ENCODE peak calls at places on chromosomes 13 and 19, in eight cellular contexts. R is IMR-90, V is BJ, Y is left lung, I is H1, X is AG04449, P is foreskin fibroblast, N is SK-N-SH. C is an unnamed sample.
A peak's percentile ranks its signal among the peaks of the same experiment; 100 is the strongest.

GRCh38 chr19:46761418-46761831 is 15.2 kb upstream of the STRN4 start:
- DNase-seq in R (peak; percentile 79), V (peak; percentile 54), Y (no peak), I (no peak), X (no peak), P (peak; percentile 87), N (no peak), C (peak; percentile 75)

GRCh38 chr13:37392389-37392788 is 206.2 kb downstream of the POSTN start:
- DNase-seq in R (no peak), V (no peak), Y (no peak), I (no peak), X (no peak), P (no peak), N (no peak), C (no peak)

GRCh38 chr19:2561895-2562294 is 86.0 kb downstream of the GADD45B start:
- DNase-seq in R (no peak), V (no peak), Y (peak; percentile 59), I (no peak), X (no peak), P (no peak), N (no peak), C (no peak)

GRCh38 chr19:42412223-42412622 is 15.0 kb downstream of the LIPE start:
- DNase-seq in R (no peak), V (no peak), Y (peak; percentile 37), I (no peak), X (no peak), P (peak; percentile 72), N (peak; percentile 70), C (no peak)

GRCh38 chr19:23183251-23183650 is 66.4 kb downstream of the ZNF730 start:
- DNase-seq in R (no peak), V (no peak), Y (no peak), I (no peak), X (no peak), P (no peak), N (no peak), C (no peak)

GRCh38 chr13:23824355-23824754 is 64.8 kb downstream of the MIPEP start:
- DNase-seq in R (no peak), V (no peak), Y (no peak), I (no peak), X (no peak), P (no peak), N (no peak), C (no peak)

GRCh38 chr19:11342429-11342828 is 3.0 kb upstream of the RAB3D start:
- DNase-seq in R (no peak), V (no peak), Y (no peak), I (no peak), X (no peak), P (no peak), N (no peak), C (no peak)

GRCh38 chr19:2986951-2987491 is 9.7 kb downstream of the TLE6 start:
- DNase-seq in R (no peak), V (no peak), Y (no peak), I (peak; percentile 67), X (no peak), P (no peak), N (peak; percentile 88), C (no peak)

GRCh38 chr13:113835461-113836274 is 28.2 kb downstream of the GAS6 start:
- DNase-seq in R (peak; percentile 79), V (peak; percentile 74), Y (peak; percentile 63), I (no peak), X (no peak), P (peak; percentile 96), N (peak; percentile 56), C (peak; percentile 33)

GRCh38 chr13:77388944-77389616 is 62.2 kb upstream of the MYCBP2 start:
- DNase-seq in R (no peak), V (no peak), Y (no peak), I (no peak), X (no peak), P (no peak), N (no peak), C (no peak)

GRCh38 chr13:109012115-109012514 is 382.7 kb downstream of the MYO16 start:
- DNase-seq in R (no peak), V (no peak), Y (no peak), I (no peak), X (no peak), P (no peak), N (no peak), C (no peak)

GRCh38 chr13:52779028-52779612 is 39.5 kb upstream of the CNMD start:
- DNase-seq in R (no peak), V (no peak), Y (no peak), I (no peak), X (no peak), P (no peak), N (peak; percentile 30), C (no peak)

GRCh38 chr19:10568444-10568825 is 344 bp downstream of the CDKN2D start:
- DNase-seq in R (no peak), V (no peak), Y (no peak), I (peak; percentile 86), X (no peak), P (peak; percentile 57), N (no peak), C (no peak)

GRCh38 chr13:104181526-104182231 is 1115.5 kb upstream of the SLC10A2 start:
- DNase-seq in R (no peak), V (no peak), Y (no peak), I (no peak), X (no peak), P (no peak), N (no peak), C (no peak)

GRCh38 chr19:29714953-29715694 is at the start of gene C19orf12:
- DNase-seq in R (peak; percentile 23), V (no peak), Y (peak; percentile 92), I (peak; percentile 77), X (no peak), P (peak; percentile 73), N (peak; percentile 93), C (peak; percentile 57)

GRCh38 chr13:51158923-51159322 is 47.8 kb upstream of the C13orf42 start:
- DNase-seq in R (no peak), V (no peak), Y (no peak), I (peak; percentile 30), X (no peak), P (peak; percentile 61), N (no peak), C (peak; percentile 24)

GRCh38 chr13:88958821-88959220 is 1287.7 kb downstream of the SLITRK5 start:
- DNase-seq in R (no peak), V (no peak), Y (no peak), I (no peak), X (no peak), P (no peak), N (no peak), C (no peak)

GRCh38 chr19:23305555-23305954 is 55.4 kb upstream of the ZNF724 start:
- DNase-seq in R (no peak), V (no peak), Y (no peak), I (no peak), X (no peak), P (no peak), N (peak; percentile 15), C (no peak)

GRCh38 chr19:55034751-55035150 is 3.3 kb downstream of the GP6 start:
- DNase-seq in R (no peak), V (no peak), Y (no peak), I (no peak), X (no peak), P (no peak), N (no peak), C (no peak)

GRCh38 chr13:94481966-94482365 is 2.5 kb upstream of the DCT start:
- DNase-seq in R (peak; percentile 66), V (no peak), Y (no peak), I (no peak), X (no peak), P (peak; percentile 46), N (no peak), C (peak; percentile 71)

GRCh38 chr19:28634031-28634328 is 579.0 kb downstream of the UQCRFS1 start:
- DNase-seq in R (no peak), V (no peak), Y (no peak), I (no peak), X (no peak), P (no peak), N (no peak), C (no peak)
- TF ChIP-seq CTCF in R (no peak), V (no peak), Y (no peak), I (no peak), X (no peak), P (no peak), N (no peak), C (no peak)

DNA sequence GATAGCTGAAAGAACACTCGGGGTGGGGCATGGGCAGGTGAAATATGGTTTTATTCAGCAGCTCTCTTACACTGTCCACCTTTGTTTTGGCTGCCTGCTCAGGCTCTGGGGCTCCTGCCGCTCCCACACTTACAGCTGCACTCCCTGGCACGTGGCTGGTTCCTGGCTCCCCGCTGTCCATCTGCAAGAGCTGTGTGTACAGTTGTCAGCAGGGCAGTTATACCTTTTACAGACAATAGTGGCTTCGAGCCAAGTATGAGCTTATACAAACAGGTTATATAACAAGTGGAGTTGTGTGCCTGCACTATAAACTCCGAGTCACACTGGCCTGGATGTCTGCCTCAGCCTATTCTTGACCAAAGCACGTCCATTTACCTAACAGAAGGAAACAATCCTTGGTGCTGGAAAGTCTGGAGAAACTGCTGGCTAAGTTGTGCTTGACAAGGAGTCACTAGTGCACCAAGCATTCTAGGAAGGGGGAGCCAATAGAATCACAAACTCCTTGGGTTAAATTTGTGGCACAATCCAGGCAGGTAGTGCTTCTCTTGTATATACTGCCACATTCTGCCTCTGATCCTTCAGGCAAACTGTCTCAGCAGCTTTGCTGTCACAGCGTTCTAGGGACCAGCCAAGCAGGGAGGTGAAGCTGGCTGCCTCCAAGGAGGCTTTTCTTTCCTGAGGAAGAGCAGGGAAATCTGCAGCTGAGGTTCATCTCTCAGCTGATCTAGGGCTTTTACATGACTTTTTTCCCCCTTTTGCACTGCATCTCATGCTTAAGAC is 68.2 kb downstream of the NHLRC3 start:
- DNase-seq in R (no peak), V (no peak), Y (peak; percentile 41), I (no peak), X (no peak), P (no peak), N (no peak), C (no peak)
- H3K4me3 ChIP-seq in R (no peak overlapping the region), V (no peak overlapping the region), Y (no peak overlapping the region), I (no peak overlapping the region), X (no peak overlapping the region), P (no peak overlapping the region), N (no peak overlapping the region), C (no peak overlapping the region)

GRCh38 chr13:82374719-82375118 is 1507.6 kb downstream of the SLITRK1 start:
- DNase-seq in R (no peak), V (no peak), Y (no peak), I (no peak), X (no peak), P (no peak), N (no peak), C (no peak)
- TF ChIP-seq CTCF in R (no peak), V (no peak), Y (no peak), I (no peak), X (no peak), P (no peak), N (no peak), C (no peak)

DNA sequence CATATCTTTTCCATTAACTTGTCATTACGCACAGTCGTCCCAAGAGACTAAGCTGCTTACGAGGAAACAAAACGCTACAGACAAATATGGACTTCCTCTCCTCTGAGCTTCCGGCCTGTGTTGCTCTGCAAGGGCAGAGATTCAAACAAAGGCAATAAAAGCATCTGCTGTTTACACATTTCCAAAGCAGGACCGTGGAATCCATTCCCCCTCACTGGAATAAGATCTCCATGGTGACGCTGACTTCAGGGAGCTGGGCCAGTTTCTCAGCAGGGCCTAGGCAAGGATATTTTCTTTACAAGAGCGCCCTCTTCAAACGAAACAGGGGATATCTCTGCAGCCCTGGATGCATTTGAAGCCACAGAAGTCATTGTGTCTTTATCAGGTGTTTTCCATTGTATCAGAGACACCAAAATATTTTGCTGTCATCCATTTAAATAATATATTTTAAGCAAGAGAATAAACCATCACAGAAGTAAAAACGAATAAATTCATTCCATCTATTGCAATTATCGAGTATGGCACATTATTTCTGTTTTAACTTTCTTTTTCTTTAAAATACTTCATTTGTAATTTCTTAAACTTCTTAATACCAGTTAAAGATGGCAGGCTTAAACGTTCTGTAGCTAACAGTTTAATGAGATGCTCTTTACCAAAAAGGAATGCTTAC is 177.5 kb downstream of the DCLK1 start:
- DNase-seq in R (peak; percentile 94), V (peak; percentile 91), Y (no peak), I (peak; percentile 54), X (peak; percentile 64), P (peak; percentile 91), N (peak; percentile 74), C (peak; percentile 98)
- H3K4me3 ChIP-seq in R (no peak overlapping the region), V (no peak overlapping the region), Y (no peak overlapping the region), I (no peak overlapping the region), X (peak overlapping the region; percentile 36), P (peak overlapping the region; percentile 3), N (peak overlapping the region; percentile 42), C (peak overlapping the region; percentile 16)

C was measured in cardiac fibroblast.